ENCODE peak calls at places on chromosomes 7 and 10, in eight cellular contexts. P is SK-N-DZ; W is osteocyte; Z is activated T-cell treated with anti-CD3 and anti-CD28 coated beads, Interleukin-2, amount 50 U/mL, for 72 hours; K is GM04504; X is activated CD4-positive, alpha-beta T cell treated with anti-CD3 and anti-CD28 coated beads, Interleukin-2, amount 50 U/mL, for 24 hours; U is astrocyte of the spinal cord; N is GM13977. I is an unnamed sample.

GRCh38 chr7:17234398-17235021 is 63.9 kb upstream of the AHR start:
- DNase-seq in P (no peak), W (no peak), Z (peak), K (peak), X (peak), U (peak), N (peak), I (no peak)

GRCh38 chr7:137847418-137848050 is 760 bp upstream of the DGKI start:
- DNase-seq in P (peak), W (no peak), Z (peak), K (no peak), X (no peak), U (no peak), N (peak), I (no peak)

GRCh38 chr10:124690971-124691370 is 53.2 kb downstream of the FAM53B start:
- DNase-seq in P (no peak), W (no peak), Z (no peak), K (no peak), X (no peak), U (no peak), N (no peak), I (no peak)

GRCh38 chr7:133815677-133816210 is 311.4 kb upstream of the LRGUK start:
- DNase-seq in P (no peak), W (no peak), Z (no peak), K (no peak), X (no peak), U (peak), N (no peak), I (no peak)

GRCh38 chr10:20007426-20007825 is 191.2 kb downstream of the PLXDC2 start:
- DNase-seq in P (no peak), W (no peak), Z (no peak), K (no peak), X (no peak), U (peak), N (no peak), I (no peak)

GRCh38 chr10:43380610-43381222 is 9.3 kb downstream of the FXYD4 start:
- DNase-seq in P (no peak), W (no peak), Z (peak), K (no peak), X (no peak), U (peak), N (no peak), I (no peak)

GRCh38 chr7:115851291-115851690 is 179.3 kb downstream of the TFEC start:
- DNase-seq in P (peak), W (no peak), Z (no peak), K (peak), X (no peak), U (peak), N (no peak), I (peak)

GRCh38 chr10:90148121-90148855 is 446.9 kb downstream of the KIF20B start:
- DNase-seq in P (peak), W (no peak), Z (no peak), K (no peak), X (no peak), U (peak), N (no peak), I (peak)

GRCh38 chr7:118076564-118076963 is 107.4 kb upstream of the LSM8 start:
- DNase-seq in P (no peak), W (no peak), Z (no peak), K (no peak), X (no peak), U (no peak), N (no peak), I (no peak)

GRCh38 chr10:79072041-79072441 is 3.3 kb downstream of the ZMIZ1 start:
- DNase-seq in P (no peak), W (no peak), Z (no peak), K (no peak), X (no peak), U (no peak), N (no peak), I (no peak)

GRCh38 chr7:79774150-79774549 is 320.7 kb upstream of the MAGI2 start:
- DNase-seq in P (no peak), W (no peak), Z (no peak), K (no peak), X (no peak), U (peak), N (no peak), I (no peak)

GRCh38 chr7:158431941-158432347 is 155.7 kb downstream of the PTPRN2 start:
- DNase-seq in P (no peak), W (no peak), Z (no peak), K (no peak), X (no peak), U (peak), N (no peak), I (no peak)

GRCh38 chr10:112271982-112272381 is 11.2 kb upstream of the TECTB start:
- DNase-seq in P (no peak), W (no peak), Z (no peak), K (peak), X (no peak), U (peak), N (no peak), I (no peak)

GRCh38 chr7:155653773-155654172 is 9.3 kb downstream of the RBM33 start:
- DNase-seq in P (no peak), W (no peak), Z (no peak), K (peak), X (no peak), U (no peak), N (no peak), I (no peak)

GRCh38 chr7:159088016-159088865 is 56.4 kb downstream of the VIPR2 start:
- DNase-seq in P (no peak), W (peak), Z (no peak), K (no peak), X (no peak), U (no peak), N (no peak), I (no peak)

GRCh38 chr7:157136372-157136771 is 2.4 kb upstream of the UBE3C start:
- DNase-seq in P (no peak), W (no peak), Z (no peak), K (peak), X (no peak), U (peak), N (no peak), I (no peak)

GRCh38 chr10:130339911-130340310 is 203.7 kb downstream of the GLRX3 start:
- DNase-seq in P (no peak), W (peak), Z (no peak), K (no peak), X (no peak), U (no peak), N (no peak), I (no peak)

GRCh38 chr7:140673063-140673769 is 471 bp downstream of the ADCK2 start:
- DNase-seq in P (no peak), W (no peak), Z (peak), K (no peak), X (peak), U (no peak), N (peak), I (no peak)

GRCh38 chr10:44960482-44961230 is 1.1 kb downstream of the RASSF4 start:
- DNase-seq in P (no peak), W (peak), Z (no peak), K (no peak), X (no peak), U (no peak), N (peak), I (no peak)

GRCh38 chr7:72441791-72442190 is 29.7 kb upstream of the CALN1 start:
- DNase-seq in P (no peak), W (no peak), Z (no peak), K (no peak), X (no peak), U (no peak), N (no peak), I (no peak)

GRCh38 chr7:124700655-124701054 is 64.9 kb downstream of the GPR37 start:
- DNase-seq in P (no peak), W (no peak), Z (no peak), K (no peak), X (no peak), U (peak), N (no peak), I (no peak)

GRCh38 chr10:69716711-69717560 is 84.8 kb upstream of the COL13A1 start:
- DNase-seq in P (peak), W (no peak), Z (peak), K (no peak), X (peak), U (peak), N (peak), I (peak)

GRCh38 chr10:73117976-73118743 is 7.9 kb downstream of the NUDT13 start:
- DNase-seq in P (no peak), W (no peak), Z (no peak), K (no peak), X (no peak), U (peak), N (peak), I (no peak)

GRCh38 chr7:98165827-98166667 is 45.2 kb upstream of the BHLHA15 start:
- DNase-seq in P (no peak), W (no peak), Z (peak), K (no peak), X (peak), U (peak), N (peak), I (peak)

GRCh38 chr7:112105584-112106540 is 100.3 kb downstream of the DOCK4 start:
- DNase-seq in P (no peak), W (no peak), Z (no peak), K (no peak), X (no peak), U (no peak), N (no peak), I (peak)

GRCh38 chr10:49759787-49760551 is 2.2 kb downstream of the OGDHL start:
- DNase-seq in P (no peak), W (no peak), Z (no peak), K (no peak), X (no peak), U (no peak), N (no peak), I (no peak)

GRCh38 chr10:131000244-131000643 is 311.3 kb downstream of the TCERG1L start:
- DNase-seq in P (no peak), W (no peak), Z (no peak), K (no peak), X (no peak), U (no peak), N (no peak), I (no peak)